ENCODE peak calls at places on chromosome 6, in eight cellular contexts. X is ELF-1; A is NCI-H2081; U is right lobe of liver; O is Right ventricle myocardium superior; D is NCI-H446 treated with DMSO at 0.1 percent for 48 hours; W is stimulated activated CD8-positive, alpha-beta memory T cell treated with anti-CD3 and anti-CD28 coated beads, Interleukin-2, amount 100 ng/mL, for 48 hours; J is D341Med. K is an unnamed sample.

GRCh38 chr6:162560891-162561290 is 166.7 kb downstream of the PRKN start:
- DNase-seq in D (no peak), U (no peak), X (no peak), W (no peak), A (no peak), J (no peak), O (no peak), K (no peak)

GRCh38 chr6:113882341-113882740 is 25.2 kb downstream of the MARCKS start:
- DNase-seq in W (no peak), A (no peak), X (no peak), J (no peak), U (no peak), D (no peak), O (no peak), K (no peak)

GRCh38 chr6:153170511-153170910 is 39.4 kb upstream of the RGS17 start:
- DNase-seq in O (no peak), A (no peak), D (no peak), J (no peak), X (no peak), W (no peak), U (no peak), K (no peak)

GRCh38 chr6:167906899-167907298 is 80.2 kb downstream of the AFDN start:
- DNase-seq in D (no peak), O (peak), X (peak), J (no peak), W (no peak), U (peak), A (peak), K (no peak)

GRCh38 chr6:53020005-53020744 is 25.1 kb upstream of the GSTA4 start:
- DNase-seq in U (no peak), A (peak), O (no peak), X (no peak), W (no peak), J (no peak), D (no peak), K (peak)

GRCh38 chr6:74075323-74075722 is 379.3 kb downstream of the CD109 start:
- DNase-seq in J (no peak), D (no peak), X (no peak), A (no peak), U (no peak), W (no peak), O (peak), K (no peak)

GRCh38 chr6:89412071-89413005 is at the start of gene RRAGD:
- DNase-seq in D (peak), A (peak), W (peak), J (peak), X (peak), O (peak), U (peak), K (peak)

GRCh38 chr6:34688956-34689355 is 7.6 kb downstream of the ILRUN start:
- DNase-seq in D (no peak), X (no peak), J (no peak), A (no peak), U (no peak), W (no peak), O (no peak), K (no peak)

GRCh38 chr6:98957440-98957839 is 9.7 kb upstream of the FBXL4 start:
- DNase-seq in W (no peak), D (no peak), U (no peak), A (no peak), J (no peak), X (peak), O (no peak), K (no peak)

GRCh38 chr6:166106076-166106686 is 61.5 kb downstream of the TBXT start:
- DNase-seq in X (peak), U (no peak), W (peak), D (no peak), J (no peak), O (peak), A (peak), K (peak)

GRCh38 chr6:17269840-17270239 is 11.3 kb upstream of the RBM24 start:
- DNase-seq in X (no peak), U (no peak), O (no peak), A (no peak), D (no peak), W (no peak), J (no peak), K (no peak)

GRCh38 chr6:71766796-71767195 is 119.6 kb upstream of the RIMS1 start:
- DNase-seq in U (no peak), W (no peak), D (no peak), X (no peak), J (no peak), O (no peak), A (no peak), K (no peak)

GRCh38 chr6:126773122-126773805 is 345.2 kb upstream of the RSPO3 start:
- DNase-seq in U (no peak), X (peak), A (no peak), W (no peak), O (no peak), J (no peak), D (no peak), K (no peak)

GRCh38 chr6:32666420-32667300 is at the start of gene HLA-DQB1:
- DNase-seq in O (no peak), A (no peak), U (no peak), J (peak), D (no peak), W (peak), X (peak), K (peak)

GRCh38 chr6:75546401-75546800 is 52.8 kb upstream of the FILIP1 start:
- DNase-seq in O (no peak), W (no peak), A (no peak), U (no peak), D (no peak), J (no peak), X (no peak), K (peak)

GRCh38 chr6:19333936-19334335 is 503.2 kb upstream of the ID4 start:
- DNase-seq in U (no peak), D (no peak), X (no peak), O (no peak), J (no peak), A (no peak), W (no peak), K (no peak)

GRCh38 chr6:150934380-150934779 is 68.9 kb downstream of the MTHFD1L start:
- DNase-seq in O (no peak), J (no peak), A (no peak), X (no peak), W (no peak), D (no peak), U (no peak), K (no peak)

GRCh38 chr6:104527761-104528415 is 331.8 kb downstream of the HACE1 start:
- DNase-seq in W (no peak), A (no peak), D (peak), U (no peak), X (peak), O (peak), J (peak), K (peak)

GRCh38 chr6:139882977-139883728 is 508.7 kb upstream of the CITED2 start:
- DNase-seq in X (no peak), O (no peak), U (no peak), A (no peak), D (no peak), J (no peak), W (no peak), K (peak)

GRCh38 chr6:90610671-90611542 is 24.0 kb upstream of the MAP3K7 start:
- DNase-seq in X (peak), A (peak), J (peak), O (peak), W (no peak), D (no peak), U (peak), K (peak)

GRCh38 chr6:117549606-117550005 is 52.7 kb downstream of the GOPC start:
- DNase-seq in D (no peak), X (no peak), W (no peak), J (no peak), U (no peak), A (no peak), O (no peak), K (no peak)

GRCh38 chr6:38375341-38375740 is 264.4 kb downstream of the BTBD9 start:
- DNase-seq in J (no peak), D (no peak), U (no peak), X (no peak), W (no peak), A (no peak), O (no peak), K (no peak)

GRCh38 chr6:3779574-3779849 is 28.0 kb upstream of the PXDC1 start:
- DNase-seq in X (no peak), J (no peak), U (no peak), A (no peak), D (no peak), O (no peak), W (no peak), K (no peak)

GRCh38 chr6:6725120-6725833 is 136.8 kb downstream of the LY86 start:
- DNase-seq in J (no peak), O (no peak), D (no peak), A (no peak), U (no peak), W (no peak), X (peak), K (peak)

GRCh38 chr6:111301914-111302313 is 181.1 kb downstream of the REV3L start:
- DNase-seq in J (no peak), X (no peak), A (no peak), U (no peak), D (no peak), W (no peak), O (no peak), K (no peak)

GRCh38 chr6:44652551-44652950 is 265.0 kb downstream of the CDC5L start:
- DNase-seq in J (no peak), W (no peak), U (no peak), O (no peak), X (no peak), D (no peak), A (no peak), K (no peak)

GRCh38 chr6:170243386-170243785 is 47.5 kb downstream of the DLL1 start:
- DNase-seq in X (no peak), D (no peak), A (no peak), U (no peak), O (no peak), W (no peak), J (no peak), K (no peak)

GRCh38 chr6:78607188-78607587 is 260.2 kb upstream of the IRAK1BP1 start:
- DNase-seq in A (no peak), U (no peak), D (no peak), X (no peak), J (no peak), W (no peak), O (no peak), K (no peak)

GRCh38 chr6:79436232-79436631 is 101.0 kb downstream of the LCA5 start:
- DNase-seq in J (no peak), W (no peak), X (no peak), D (no peak), O (no peak), U (no peak), A (no peak), K (no peak)

GRCh38 chr6:42367353-42368011 is 84.2 kb downstream of the TRERF1 start:
- DNase-seq in O (no peak), J (no peak), W (no peak), A (no peak), D (no peak), X (no peak), U (no peak), K (peak)